ENCODE peak calls at places on chromosomes 16 and 17, in five cellular contexts. One of them, this sample, is unnamed.

GRCh38 chr17:59756236-59756818 is 48.9 kb downstream of the VMP1 start:
- DNase-seq in mucosa of descending colon: no peak
- DNase-seq in RCC 7860: peak
- DNase-seq in left cardiac atrium: no peak
- DNase-seq in activated T-cell treated with anti-CD3 and anti-CD28 coated beads, Interleukin-2, amount 50 U/mL, for 4 hours: no peak
- DNase-seq in this sample: no peak

GRCh38 chr16:68179855-68180254 is 56.1 kb downstream of the ESRP2 start:
- DNase-seq in mucosa of descending colon: no peak
- DNase-seq in activated T-cell treated with anti-CD3 and anti-CD28 coated beads, Interleukin-2, amount 50 U/mL, for 4 hours: no peak
- DNase-seq in RCC 7860: no peak
- DNase-seq in left cardiac atrium: no peak
- DNase-seq in this sample: no peak

GRCh38 chr16:87874639-87875472 is 5.5 kb upstream of the SLC7A5 start:
- DNase-seq in mucosa of descending colon: no peak
- DNase-seq in left cardiac atrium: no peak
- DNase-seq in RCC 7860: no peak
- DNase-seq in activated T-cell treated with anti-CD3 and anti-CD28 coated beads, Interleukin-2, amount 50 U/mL, for 4 hours: peak
- DNase-seq in this sample: no peak

GRCh38 chr16:62966626-62967025 is 930.4 kb upstream of the CDH8 start:
- DNase-seq in activated T-cell treated with anti-CD3 and anti-CD28 coated beads, Interleukin-2, amount 50 U/mL, for 4 hours: no peak
- DNase-seq in mucosa of descending colon: no peak
- DNase-seq in left cardiac atrium: no peak
- DNase-seq in RCC 7860: no peak
- DNase-seq in this sample: no peak

GRCh38 chr17:40090234-40091111 is 9.9 kb downstream of the NR1D1 start:
- DNase-seq in activated T-cell treated with anti-CD3 and anti-CD28 coated beads, Interleukin-2, amount 50 U/mL, for 4 hours: no peak
- DNase-seq in RCC 7860: no peak
- DNase-seq in mucosa of descending colon: no peak
- DNase-seq in left cardiac atrium: no peak
- DNase-seq in this sample: peak

GRCh38 chr16:87780385-87780989 is 14.7 kb upstream of the KLHDC4 start:
- DNase-seq in activated T-cell treated with anti-CD3 and anti-CD28 coated beads, Interleukin-2, amount 50 U/mL, for 4 hours: peak
- DNase-seq in RCC 7860: peak
- DNase-seq in left cardiac atrium: peak
- DNase-seq in mucosa of descending colon: peak
- DNase-seq in this sample: no peak

GRCh38 chr16:47309581-47310312 is 151.1 kb downstream of the ITFG1 start:
- DNase-seq in mucosa of descending colon: no peak
- DNase-seq in RCC 7860: no peak
- DNase-seq in left cardiac atrium: no peak
- DNase-seq in activated T-cell treated with anti-CD3 and anti-CD28 coated beads, Interleukin-2, amount 50 U/mL, for 4 hours: no peak
- DNase-seq in this sample: no peak

GRCh38 chr17:17911003-17911613 is 61.1 kb downstream of the TOM1L2 start:
- DNase-seq in left cardiac atrium: no peak
- DNase-seq in mucosa of descending colon: no peak
- DNase-seq in activated T-cell treated with anti-CD3 and anti-CD28 coated beads, Interleukin-2, amount 50 U/mL, for 4 hours: no peak
- DNase-seq in RCC 7860: no peak
- DNase-seq in this sample: no peak

GRCh38 chr16:69720822-69721430 is 5.4 kb downstream of the NQO1 start:
- DNase-seq in left cardiac atrium: no peak
- DNase-seq in RCC 7860: no peak
- DNase-seq in mucosa of descending colon: no peak
- DNase-seq in activated T-cell treated with anti-CD3 and anti-CD28 coated beads, Interleukin-2, amount 50 U/mL, for 4 hours: no peak
- DNase-seq in this sample: no peak

GRCh38 chr17:72556944-72557826 is 436.4 kb downstream of the SOX9 start:
- DNase-seq in RCC 7860: peak
- DNase-seq in left cardiac atrium: peak
- DNase-seq in mucosa of descending colon: no peak
- DNase-seq in activated T-cell treated with anti-CD3 and anti-CD28 coated beads, Interleukin-2, amount 50 U/mL, for 4 hours: peak
- DNase-seq in this sample: peak

GRCh38 chr16:2751577-2752034 is 832 bp upstream of the SRRM2 start:
- DNase-seq in left cardiac atrium: no peak
- DNase-seq in activated T-cell treated with anti-CD3 and anti-CD28 coated beads, Interleukin-2, amount 50 U/mL, for 4 hours: no peak
- DNase-seq in RCC 7860: no peak
- DNase-seq in mucosa of descending colon: peak
- DNase-seq in this sample: peak

GRCh38 chr17:2466936-2467335 is 44.8 kb downstream of the METTL16 start:
- DNase-seq in left cardiac atrium: no peak
- DNase-seq in mucosa of descending colon: no peak
- DNase-seq in activated T-cell treated with anti-CD3 and anti-CD28 coated beads, Interleukin-2, amount 50 U/mL, for 4 hours: no peak
- DNase-seq in RCC 7860: peak
- DNase-seq in this sample: no peak

GRCh38 chr17:33090806-33091205 is 99.2 kb downstream of the SPACA3 start:
- DNase-seq in RCC 7860: no peak
- DNase-seq in left cardiac atrium: no peak
- DNase-seq in activated T-cell treated with anti-CD3 and anti-CD28 coated beads, Interleukin-2, amount 50 U/mL, for 4 hours: no peak
- DNase-seq in mucosa of descending colon: no peak
- DNase-seq in this sample: no peak

GRCh38 chr16:62077998-62078397 is 41.8 kb upstream of the CDH8 start:
- DNase-seq in mucosa of descending colon: no peak
- DNase-seq in RCC 7860: no peak
- DNase-seq in activated T-cell treated with anti-CD3 and anti-CD28 coated beads, Interleukin-2, amount 50 U/mL, for 4 hours: no peak
- DNase-seq in left cardiac atrium: no peak
- DNase-seq in this sample: no peak

GRCh38 chr16:89316701-89317100 is 99.2 kb downstream of the ZNF778 start:
- DNase-seq in mucosa of descending colon: peak
- DNase-seq in activated T-cell treated with anti-CD3 and anti-CD28 coated beads, Interleukin-2, amount 50 U/mL, for 4 hours: no peak
- DNase-seq in left cardiac atrium: no peak
- DNase-seq in RCC 7860: no peak
- DNase-seq in this sample: peak

GRCh38 chr17:82826956-82827355 is 12.9 kb downstream of the ZNF750 start:
- DNase-seq in RCC 7860: no peak
- DNase-seq in mucosa of descending colon: no peak
- DNase-seq in left cardiac atrium: no peak
- DNase-seq in activated T-cell treated with anti-CD3 and anti-CD28 coated beads, Interleukin-2, amount 50 U/mL, for 4 hours: no peak
- DNase-seq in this sample: no peak

GRCh38 chr17:21495281-21495680 is 119.1 kb downstream of the KCNJ12 start:
- DNase-seq in activated T-cell treated with anti-CD3 and anti-CD28 coated beads, Interleukin-2, amount 50 U/mL, for 4 hours: no peak
- DNase-seq in left cardiac atrium: no peak
- DNase-seq in mucosa of descending colon: no peak
- DNase-seq in RCC 7860: no peak
- DNase-seq in this sample: no peak

GRCh38 chr16:70805380-70805779 is 4.4 kb upstream of the VAC14 start:
- DNase-seq in mucosa of descending colon: no peak
- DNase-seq in RCC 7860: no peak
- DNase-seq in activated T-cell treated with anti-CD3 and anti-CD28 coated beads, Interleukin-2, amount 50 U/mL, for 4 hours: no peak
- DNase-seq in left cardiac atrium: no peak
- DNase-seq in this sample: no peak

GRCh38 chr17:29032067-29032551 is 10.8 kb upstream of the PIPOX start:
- DNase-seq in activated T-cell treated with anti-CD3 and anti-CD28 coated beads, Interleukin-2, amount 50 U/mL, for 4 hours: no peak
- DNase-seq in mucosa of descending colon: no peak
- DNase-seq in left cardiac atrium: no peak
- DNase-seq in RCC 7860: no peak
- DNase-seq in this sample: no peak

GRCh38 chr17:49496183-49496865 is 1.2 kb downstream of the NGFR start:
- DNase-seq in RCC 7860: no peak
- DNase-seq in left cardiac atrium: peak
- DNase-seq in activated T-cell treated with anti-CD3 and anti-CD28 coated beads, Interleukin-2, amount 50 U/mL, for 4 hours: peak
- DNase-seq in mucosa of descending colon: peak
- DNase-seq in this sample: peak

GRCh38 chr17:16924701-16925440 is 47.0 kb downstream of the TNFRSF13B start:
- DNase-seq in activated T-cell treated with anti-CD3 and anti-CD28 coated beads, Interleukin-2, amount 50 U/mL, for 4 hours: no peak
- DNase-seq in RCC 7860: no peak
- DNase-seq in left cardiac atrium: no peak
- DNase-seq in mucosa of descending colon: no peak
- DNase-seq in this sample: no peak

GRCh38 chr16:81695431-81695890 is 83.6 kb upstream of the PLCG2 start:
- DNase-seq in activated T-cell treated with anti-CD3 and anti-CD28 coated beads, Interleukin-2, amount 50 U/mL, for 4 hours: no peak
- DNase-seq in mucosa of descending colon: no peak
- DNase-seq in left cardiac atrium: peak
- DNase-seq in RCC 7860: no peak
- DNase-seq in this sample: no peak

GRCh38 chr16:19294156-19294649 is 8.7 kb downstream of the CLEC19A start:
- DNase-seq in RCC 7860: no peak
- DNase-seq in activated T-cell treated with anti-CD3 and anti-CD28 coated beads, Interleukin-2, amount 50 U/mL, for 4 hours: no peak
- DNase-seq in left cardiac atrium: peak
- DNase-seq in mucosa of descending colon: no peak
- DNase-seq in this sample: peak

GRCh38 chr17:80363518-80364090 is 51.4 kb upstream of the ENDOV start:
- DNase-seq in mucosa of descending colon: no peak
- DNase-seq in RCC 7860: no peak
- DNase-seq in activated T-cell treated with anti-CD3 and anti-CD28 coated beads, Interleukin-2, amount 50 U/mL, for 4 hours: no peak
- DNase-seq in left cardiac atrium: peak
- DNase-seq in this sample: no peak

GRCh38 chr16:85400305-85401205 is 212.6 kb upstream of the GSE1 start:
- DNase-seq in RCC 7860: no peak
- DNase-seq in left cardiac atrium: peak
- DNase-seq in mucosa of descending colon: peak
- DNase-seq in activated T-cell treated with anti-CD3 and anti-CD28 coated beads, Interleukin-2, amount 50 U/mL, for 4 hours: no peak
- DNase-seq in this sample: peak

GRCh38 chr16:23941963-23942564 is 106.3 kb downstream of the PRKCB start:
- DNase-seq in mucosa of descending colon: no peak
- DNase-seq in left cardiac atrium: no peak
- DNase-seq in activated T-cell treated with anti-CD3 and anti-CD28 coated beads, Interleukin-2, amount 50 U/mL, for 4 hours: no peak
- DNase-seq in RCC 7860: no peak
- DNase-seq in this sample: no peak

This sample was measured in right cardiac atrium.